ENCODE peak calls at places on chromosomes 16 and 17, in four cellular contexts. One of them, this sample, is unnamed.

GRCh38 chr16:88010971-88011483 is 59.8 kb downstream of the BANP start:
- DNase-seq in IMR-90: no peak
- DNase-seq in suprapubic skin: no peak
- DNase-seq in brain microvascular endothelial cell: no peak
- DNase-seq in this sample: no peak

GRCh38 chr17:32546031-32546444 is 59.2 kb downstream of the CDK5R1 start:
- DNase-seq in IMR-90: no peak
- DNase-seq in suprapubic skin: no peak
- DNase-seq in brain microvascular endothelial cell: no peak
- DNase-seq in this sample: no peak

GRCh38 chr16:8730335-8730915 is 56.0 kb downstream of the ABAT start:
- DNase-seq in IMR-90: no peak
- DNase-seq in suprapubic skin: no peak
- DNase-seq in brain microvascular endothelial cell: no peak
- DNase-seq in this sample: no peak

GRCh38 chr16:89599451-89599858 is 14.0 kb upstream of the DPEP1 start:
- DNase-seq in IMR-90: no peak
- DNase-seq in suprapubic skin: no peak
- DNase-seq in brain microvascular endothelial cell: no peak
- DNase-seq in this sample: no peak

GRCh38 chr16:84366208-84366607 is 2.1 kb upstream of the ATP2C2 start:
- DNase-seq in IMR-90: no peak
- DNase-seq in suprapubic skin: no peak
- DNase-seq in brain microvascular endothelial cell: no peak
- DNase-seq in this sample: no peak

GRCh38 chr17:14437176-14437575 is 136.3 kb downstream of the HS3ST3B1 start:
- DNase-seq in IMR-90: no peak
- DNase-seq in suprapubic skin: no peak
- DNase-seq in brain microvascular endothelial cell: no peak
- DNase-seq in this sample: no peak

GRCh38 chr16:66618588-66618987 is 14.1 kb downstream of the CMTM3 start:
- DNase-seq in IMR-90: peak
- DNase-seq in suprapubic skin: no peak
- DNase-seq in brain microvascular endothelial cell: peak
- DNase-seq in this sample: peak

GRCh38 chr16:29736112-29736511 is 9.7 kb downstream of the C16orf54 start:
- DNase-seq in IMR-90: no peak
- DNase-seq in suprapubic skin: no peak
- DNase-seq in brain microvascular endothelial cell: no peak
- DNase-seq in this sample: no peak

GRCh38 chr16:29877266-29877961 is 14.4 kb upstream of the CDIPT start:
- DNase-seq in IMR-90: peak
- DNase-seq in suprapubic skin: no peak
- DNase-seq in brain microvascular endothelial cell: peak
- DNase-seq in this sample: no peak

GRCh38 chr16:30894540-30895368 is 877 bp upstream of the BCL7C start:
- DNase-seq in IMR-90: no peak
- DNase-seq in suprapubic skin: no peak
- DNase-seq in brain microvascular endothelial cell: no peak
- DNase-seq in this sample: no peak
- H3K4me3 ChIP-seq in IMR-90: peak
- H3K4me3 ChIP-seq in suprapubic skin: peak
- H3K4me3 ChIP-seq in brain microvascular endothelial cell: peak
- H3K4me3 ChIP-seq in this sample: peak

GRCh38 chr17:1714980-1715802 is 5.0 kb upstream of the TLCD2 start:
- DNase-seq in IMR-90: peak
- DNase-seq in suprapubic skin: peak
- DNase-seq in brain microvascular endothelial cell: peak
- DNase-seq in this sample: no peak

GRCh38 chr17:1714488-1714979 is 4.4 kb upstream of the TLCD2 start:
- DNase-seq in IMR-90: peak
- DNase-seq in suprapubic skin: peak
- DNase-seq in brain microvascular endothelial cell: peak
- DNase-seq in this sample: peak

GRCh38 chr17:1712271-1712670 is 2.1 kb upstream of the TLCD2 start:
- DNase-seq in IMR-90: no peak
- DNase-seq in suprapubic skin: no peak
- DNase-seq in brain microvascular endothelial cell: no peak
- DNase-seq in this sample: no peak

GRCh38 chr17:1713160-1713877 is 3.1 kb upstream of the TLCD2 start:
- DNase-seq in IMR-90: no peak
- DNase-seq in suprapubic skin: no peak
- DNase-seq in brain microvascular endothelial cell: no peak
- DNase-seq in this sample: no peak

GRCh38 chr17:1713878-1714487 is 3.8 kb upstream of the TLCD2 start:
- DNase-seq in IMR-90: peak
- DNase-seq in suprapubic skin: no peak
- DNase-seq in brain microvascular endothelial cell: no peak
- DNase-seq in this sample: no peak
- TF ChIP-seq CTCF in IMR-90: peak
- TF ChIP-seq CTCF in suprapubic skin: peak
- TF ChIP-seq CTCF in brain microvascular endothelial cell: peak
- TF ChIP-seq CTCF in this sample: peak

DNA sequence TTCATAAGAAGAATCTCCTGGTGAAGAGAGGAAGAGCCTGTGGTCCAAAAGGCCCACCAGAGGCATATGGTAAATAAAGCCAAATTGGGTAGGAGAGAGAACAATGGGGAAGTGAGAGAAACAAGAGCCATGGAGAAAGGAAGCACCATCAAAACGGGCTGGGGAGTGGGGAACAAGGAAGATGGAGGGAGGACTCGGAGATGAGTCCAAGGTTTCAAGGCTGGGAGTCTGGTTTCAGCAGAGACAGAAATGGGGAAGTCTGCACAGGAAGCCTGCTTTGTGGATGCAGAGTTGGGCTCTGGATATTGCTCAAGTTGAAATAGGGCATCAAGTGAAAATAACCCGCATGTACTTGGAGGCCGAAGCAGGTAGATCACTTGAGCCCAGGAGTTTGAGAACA is 9.9 kb downstream of the PIK3R5 start:
- DNase-seq in IMR-90: no peak
- DNase-seq in suprapubic skin: no peak
- DNase-seq in brain microvascular endothelial cell: no peak
- DNase-seq in this sample: no peak
- H3K4me3 ChIP-seq in IMR-90: no peak
- H3K4me3 ChIP-seq in suprapubic skin: no peak
- H3K4me3 ChIP-seq in brain microvascular endothelial cell: no peak
- H3K4me3 ChIP-seq in this sample: no peak

GRCh38 chr16:71924710-71925109 is 29.4 kb downstream of the IST1 start:
- DNase-seq in IMR-90: no peak
- DNase-seq in suprapubic skin: no peak
- DNase-seq in brain microvascular endothelial cell: no peak
- DNase-seq in this sample: no peak
- TF ChIP-seq CTCF in IMR-90: no peak
- TF ChIP-seq CTCF in suprapubic skin: no peak
- TF ChIP-seq CTCF in brain microvascular endothelial cell: no peak
- TF ChIP-seq CTCF in this sample: no peak

DNA sequence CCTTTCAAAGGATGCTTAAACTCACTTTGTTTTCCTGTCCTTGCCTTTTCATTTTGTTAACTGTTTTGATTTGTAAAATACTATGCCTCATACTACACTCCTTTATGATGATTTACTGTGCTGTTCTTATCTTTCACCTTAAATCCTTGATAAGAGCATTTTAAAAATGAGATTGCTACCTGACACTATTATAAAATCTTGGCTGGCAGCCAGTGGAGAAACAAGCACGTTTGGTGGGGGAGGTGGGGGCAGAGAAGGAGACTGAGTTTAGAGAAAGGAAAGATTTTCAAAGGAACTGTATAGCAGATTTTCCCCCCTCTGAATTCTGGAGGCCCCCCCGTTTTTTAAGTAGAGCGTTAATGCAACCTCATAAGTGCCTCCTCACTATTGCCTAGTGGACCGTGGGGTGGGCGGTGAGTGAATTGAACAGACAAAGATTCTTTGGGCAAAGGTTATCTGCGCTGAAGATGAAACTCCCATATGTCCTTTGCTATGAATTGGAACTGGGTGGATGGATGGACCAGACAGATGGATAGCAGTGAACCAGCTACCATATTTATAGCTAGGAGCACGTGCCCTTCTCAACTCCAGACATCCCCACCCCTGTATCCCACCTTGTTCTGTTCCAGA is 200.2 kb downstream of the CCDC182 start:
- DNase-seq in IMR-90: no peak
- DNase-seq in suprapubic skin: no peak
- DNase-seq in brain microvascular endothelial cell: no peak
- DNase-seq in this sample: no peak
- H3K4me3 ChIP-seq in IMR-90: no peak
- H3K4me3 ChIP-seq in suprapubic skin: no peak
- H3K4me3 ChIP-seq in brain microvascular endothelial cell: no peak
- H3K4me3 ChIP-seq in this sample: no peak

GRCh38 chr16:74449470-74449869 is 28.2 kb upstream of the CLEC18B start:
- DNase-seq in IMR-90: peak
- DNase-seq in suprapubic skin: no peak
- DNase-seq in brain microvascular endothelial cell: peak
- DNase-seq in this sample: peak
- TF ChIP-seq CTCF in IMR-90: no peak
- TF ChIP-seq CTCF in suprapubic skin: no peak
- TF ChIP-seq CTCF in brain microvascular endothelial cell: peak
- TF ChIP-seq CTCF in this sample: no peak

This sample was measured in HFF-Myc.